ENCODE peak calls at places on chromosomes 12 and 14, in six cellular contexts. K is stomach; R is SJSA1; P is body of pancreas; Q is prostate gland; W is CD8-positive, alpha-beta memory T cell. T is an unnamed sample.

GRCh38 chr12:82758743-82759142 is 72.0 kb downstream of the TMTC2 start:
- DNase-seq in K (no peak), R (no peak), P (no peak), Q (no peak), W (no peak), T (no peak)

GRCh38 chr12:58176296-58176869 is 235.0 kb downstream of the ATP23 start:
- DNase-seq in K (peak; percentile 36), R (no peak), P (peak; percentile 66), Q (peak; percentile 11), W (no peak), T (peak; percentile 45)

GRCh38 chr14:106507354-106507753 is 981.0 kb downstream of the TMEM121 start:
- DNase-seq in K (no peak), R (no peak), P (no peak), Q (no peak), W (no peak), T (no peak)

GRCh38 chr12:130796985-130797686 is 41.9 kb downstream of the STX2 start:
- DNase-seq in K (no peak), R (no peak), P (no peak), Q (no peak), W (peak; percentile 25), T (no peak)

GRCh38 chr14:99412122-99413061 is 68.3 kb downstream of the SETD3 start:
- DNase-seq in K (no peak), R (no peak), P (no peak), Q (no peak), W (no peak), T (no peak)

GRCh38 chr14:50039734-50040400 is 76.5 kb downstream of the VCPKMT start:
- DNase-seq in K (no peak), R (no peak), P (no peak), Q (no peak), W (no peak), T (no peak)

GRCh38 chr14:59268011-59268410 is 79.5 kb downstream of the DAAM1 start:
- DNase-seq in K (no peak), R (no peak), P (no peak), Q (no peak), W (no peak), T (no peak)

GRCh38 chr14:102029956-102030355 is 56.9 kb downstream of the HSP90AA1 start:
- DNase-seq in K (no peak), R (no peak), P (no peak), Q (no peak), W (no peak), T (no peak)

GRCh38 chr12:27237790-27238771 is 6.0 kb upstream of the STK38L start:
- DNase-seq in K (no peak), R (no peak), P (no peak), Q (no peak), W (peak; percentile 17), T (no peak)

GRCh38 chr12:20801035-20801434 is 9.5 kb upstream of the SLCO1B3 start:
- DNase-seq in K (no peak), R (no peak), P (no peak), Q (no peak), W (no peak), T (no peak)

GRCh38 chr14:69090187-69090789 is 62.6 kb downstream of the DCAF5 start:
- DNase-seq in K (no peak), R (no peak), P (peak; percentile 52), Q (peak; percentile 51), W (peak; percentile 32), T (peak; percentile 28)

GRCh38 chr14:88185843-88186242 is 137.2 kb downstream of the KCNK10 start:
- DNase-seq in K (no peak), R (no peak), P (no peak), Q (no peak), W (no peak), T (no peak)

GRCh38 chr14:71290960-71291466 is 383.8 kb downstream of the PCNX1 start:
- DNase-seq in K (no peak), R (peak; percentile 56), P (no peak), Q (no peak), W (no peak), T (peak; percentile 21)

GRCh38 chr12:7142057-7142644 is 12.0 kb downstream of the CLSTN3 start:
- DNase-seq in K (peak; percentile 41), R (peak; percentile 14), P (peak; percentile 61), Q (no peak), W (peak; percentile 40), T (peak; percentile 49)

GRCh38 chr12:86134571-86134970 is 121.6 kb downstream of the MGAT4C start:
- DNase-seq in K (no peak), R (no peak), P (no peak), Q (no peak), W (no peak), T (no peak)

GRCh38 chr14:20215196-20215595 is 8.3 kb upstream of the OR11H6 start:
- DNase-seq in K (no peak), R (no peak), P (no peak), Q (no peak), W (no peak), T (no peak)

GRCh38 chr14:30906752-30907658 is 32.6 kb downstream of the COCH start:
- DNase-seq in K (no peak), R (no peak), P (no peak), Q (no peak), W (no peak), T (no peak)

GRCh38 chr14:105398044-105398725 is at the start of gene TEX22:
- DNase-seq in K (peak; percentile 89), R (peak; percentile 89), P (peak; percentile 90), Q (peak; percentile 72), W (peak; percentile 85), T (peak; percentile 92)

GRCh38 chr14:68145539-68145938 is 326.0 kb downstream of the RAD51B start:
- DNase-seq in K (no peak), R (no peak), P (no peak), Q (no peak), W (no peak), T (no peak)

GRCh38 chr14:95291859-95292542 is 27.7 kb downstream of the CLMN start:
- DNase-seq in K (peak; percentile 63), R (no peak), P (peak; percentile 88), Q (peak; percentile 39), W (no peak), T (peak; percentile 70)

GRCh38 chr12:120215766-120216735 is 15.1 kb upstream of the RPLP0 start:
- DNase-seq in K (no peak), R (no peak), P (no peak), Q (no peak), W (no peak), T (no peak)

GRCh38 chr12:120213758-120214157 is 12.8 kb upstream of the RPLP0 start:
- DNase-seq in K (no peak), R (no peak), P (no peak), Q (no peak), W (no peak), T (no peak)

GRCh38 chr12:120216742-120217595 is 16.1 kb upstream of the RPLP0 start:
- DNase-seq in K (no peak), R (no peak), P (no peak), Q (no peak), W (no peak), T (no peak)

GRCh38 chr12:120215357-120215735 is 14.4 kb upstream of the RPLP0 start:
- DNase-seq in K (no peak), R (no peak), P (no peak), Q (no peak), W (no peak), T (no peak)

DNA sequence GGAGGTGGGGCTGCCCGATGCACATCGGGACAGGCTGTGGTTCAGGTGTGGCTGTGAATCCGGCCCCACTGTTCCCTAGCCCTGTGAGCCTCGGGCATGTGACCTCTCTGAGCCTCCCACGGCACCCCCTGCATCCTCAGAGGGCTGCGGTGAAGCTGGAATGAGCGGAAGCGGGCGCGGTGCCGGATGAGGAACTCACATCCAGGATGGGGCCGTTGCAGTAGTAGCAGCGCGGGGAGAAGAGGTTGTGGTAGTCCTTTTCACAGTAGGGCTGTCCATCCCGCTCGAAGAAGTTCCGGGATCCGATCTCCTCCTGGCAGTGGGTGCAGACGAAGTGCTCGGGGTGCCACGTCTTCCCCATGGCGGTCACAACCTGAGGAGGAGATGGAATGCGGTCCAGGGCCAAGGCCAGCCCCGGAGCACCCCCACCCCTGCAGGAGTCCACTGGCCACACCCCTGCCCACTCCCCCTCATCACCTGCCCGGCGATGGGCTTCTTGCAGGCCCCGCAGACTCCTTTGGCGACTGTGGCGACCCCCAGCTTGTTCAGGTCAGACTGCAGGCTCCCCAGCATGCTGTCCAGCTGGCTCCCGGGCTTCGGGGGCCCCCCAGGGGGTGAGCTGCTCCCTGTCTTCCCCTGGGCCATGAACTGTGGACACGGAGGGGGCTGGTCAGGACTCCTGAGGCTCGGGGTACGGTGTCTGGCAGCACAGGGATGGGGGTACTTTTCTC is 13.9 kb upstream of the RPLP0 start:
- DNase-seq in K (no peak), R (no peak), P (no peak), Q (no peak), W (no peak), T (no peak)
- H3K36me3 ChIP-seq in K (peaks cover 100% of the 10 kb centered on the region), R (peaks cover 95% of the 10 kb centered on the region), P (peaks cover 19% of the 10 kb centered on the region), Q (peaks cover 29% of the 10 kb centered on the region), W (peaks cover 46% of the 10 kb centered on the region), T (peaks cover 37% of the 10 kb centered on the region)

DNA sequence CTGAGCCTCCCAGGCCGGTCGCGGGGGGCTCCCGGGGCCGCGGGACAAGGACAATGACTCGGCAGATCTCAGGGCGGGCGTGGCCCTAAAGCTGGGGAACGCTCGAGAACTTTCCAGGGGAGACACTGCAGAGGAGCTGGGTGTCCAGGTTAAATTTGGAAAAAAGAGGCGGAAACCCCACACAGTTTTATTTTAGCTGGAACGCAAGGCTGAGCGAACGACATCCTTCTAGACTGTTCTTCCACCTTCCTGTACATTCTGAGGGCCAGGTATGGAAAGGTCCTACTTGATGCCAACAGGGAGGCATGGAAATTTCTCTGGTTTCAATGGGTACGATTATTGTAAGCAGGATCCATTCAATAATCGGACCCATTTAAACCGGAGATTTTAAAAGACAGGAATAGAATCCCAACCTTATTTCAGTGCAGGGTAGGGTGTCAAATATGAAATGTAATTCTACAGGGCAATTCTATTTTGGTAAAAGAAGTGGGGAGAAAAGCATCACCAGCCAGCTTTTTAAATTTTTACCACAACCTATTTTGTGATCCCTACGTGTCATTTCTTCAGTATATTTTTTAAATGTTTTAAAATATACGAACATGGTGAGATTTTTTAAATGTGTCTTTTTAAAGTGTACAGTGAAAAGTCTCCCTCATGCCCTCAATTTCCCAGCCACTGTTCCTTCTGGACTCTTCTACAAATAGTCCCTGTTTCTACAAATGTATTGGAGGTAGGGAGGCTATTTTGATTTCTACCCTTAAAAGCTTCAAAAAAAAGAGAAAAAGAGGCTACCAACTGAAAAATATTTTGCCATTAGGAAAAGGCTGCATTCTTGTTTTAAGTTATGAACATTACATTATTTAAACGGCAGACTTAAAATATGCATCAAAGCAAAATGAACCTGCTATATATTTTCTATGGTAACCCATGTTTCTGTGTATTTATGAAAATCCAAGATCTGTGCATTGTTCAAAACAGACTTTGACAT is 1.1 kb upstream of the UBC start:
- DNase-seq in K (peak; percentile 60), R (peak; percentile 29), P (peak; percentile 68), Q (peak; percentile 46), W (no peak), T (peak; percentile 80)
- H3K4me1 ChIP-seq in K (peaks cover 52% of the 10 kb centered on the region), R (peaks cover 52% of the 10 kb centered on the region), P (peaks cover 45% of the 10 kb centered on the region), Q (peaks cover 8% of the 10 kb centered on the region), W (peaks cover 63% of the 10 kb centered on the region), T (peaks cover 13% of the 10 kb centered on the region)

GRCh38 chr14:104164512-104164911 is 26.1 kb downstream of the KIF26A start:
- DNase-seq in K (no peak), R (no peak), P (no peak), Q (no peak), W (no peak), T (no peak)
- H3K36me3 ChIP-seq in K (no peaks in the 10 kb centered on the region), R (no peaks in the 10 kb centered on the region), P (no peaks in the 10 kb centered on the region), Q (no peaks in the 10 kb centered on the region), W (no peaks in the 10 kb centered on the region), T (no peaks in the 10 kb centered on the region)

DNA sequence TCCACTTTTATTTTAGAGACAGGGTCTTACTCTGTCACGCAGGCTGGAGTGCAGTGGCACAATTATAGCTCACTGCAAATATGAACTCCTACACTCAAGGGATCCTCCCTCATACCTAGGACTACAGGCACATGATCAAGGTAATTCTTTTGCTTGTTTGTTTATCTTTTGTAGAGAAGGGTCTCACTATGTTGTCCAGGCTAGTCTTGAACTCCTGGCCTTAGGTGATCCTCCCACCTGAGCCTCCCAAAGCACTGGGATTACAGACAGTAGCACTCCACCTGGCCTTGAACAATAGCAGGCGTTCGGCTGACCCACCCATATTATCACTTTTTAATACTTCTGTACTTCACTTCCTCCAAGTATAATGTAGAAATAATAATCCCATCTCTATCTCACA is 1.4 kb upstream of the RACGAP1 start:
- DNase-seq in K (no peak), R (no peak), P (no peak), Q (no peak), W (no peak), T (no peak)
- H3K4me1 ChIP-seq in K (no peaks in the 10 kb centered on the region), R (peaks cover 13% of the 10 kb centered on the region), P (peaks cover 5% of the 10 kb centered on the region), Q (no peaks in the 10 kb centered on the region), W (peaks cover 13% of the 10 kb centered on the region), T (peaks cover 3% of the 10 kb centered on the region)